ENCODE peak calls at places on chromosomes 3 and 15, in seven cellular contexts. Z is heart left ventricle; N is Peyer's patch; X is GM20000; J is AG09319; C is left lung; Q is CD8-positive, alpha-beta T cell. O is an unnamed sample.

GRCh38 chr3:64179860-64180259 is 45.4 kb downstream of the PRICKLE2 start:
- DNase-seq in N (no peak), C (no peak), Q (no peak), Z (no peak), J (no peak), X (no peak), O (no peak)

GRCh38 chr3:119145500-119146167 is at the start of gene TEX55:
- DNase-seq in X (peak; percentile 50), N (no peak), Q (no peak), C (no peak), Z (no peak), J (peak; percentile 11), O (no peak)

GRCh38 chr15:25186906-25187645 is 232.3 kb downstream of the SNRPN start:
- DNase-seq in C (no peak), Q (no peak), X (no peak), N (no peak), J (no peak), Z (peak; percentile 47), O (peak; percentile 27)

GRCh38 chr15:34650177-34650576 is 66.7 kb upstream of the GOLGA8B start:
- DNase-seq in N (no peak), J (no peak), Z (no peak), C (no peak), X (no peak), Q (no peak), O (no peak)

GRCh38 chr3:112973325-112974177 is 1.4 kb downstream of the CD200R1 start:
- DNase-seq in C (no peak), J (no peak), Z (no peak), Q (no peak), N (no peak), X (peak; percentile 48), O (no peak)

GRCh38 chr3:182710557-182711157 is 82.6 kb upstream of the ATP11B start:
- DNase-seq in J (no peak), C (no peak), Z (no peak), Q (no peak), N (no peak), X (peak; percentile 48), O (no peak)

GRCh38 chr15:88344786-88345185 is 88.2 kb upstream of the NTRK3 start:
- DNase-seq in C (no peak), X (no peak), Z (no peak), N (no peak), Q (no peak), J (no peak), O (no peak)

GRCh38 chr3:101842245-101842934 is 6.9 kb upstream of the NFKBIZ start:
- DNase-seq in J (no peak), Z (no peak), Q (no peak), C (no peak), N (no peak), X (no peak), O (no peak)

GRCh38 chr15:98801234-98801561 is 152.9 kb downstream of the IGF1R start:
- DNase-seq in N (no peak), Q (no peak), J (no peak), C (no peak), X (no peak), Z (no peak), O (no peak)

GRCh38 chr3:127207727-127208482 is 15.0 kb downstream of the PRR23E start:
- DNase-seq in N (no peak), C (no peak), X (no peak), Z (peak; percentile 47), Q (no peak), J (no peak), O (no peak)

GRCh38 chr3:44554626-44555592 is at the start of gene ZKSCAN7:
- DNase-seq in C (peak; percentile 54), J (no peak), X (peak; percentile 89), N (peak; percentile 61), Q (peak; percentile 48), Z (peak; percentile 83), O (peak; percentile 75)

GRCh38 chr15:95267476-95267875 is 1036.1 kb downstream of the MCTP2 start:
- DNase-seq in N (no peak), Q (no peak), X (no peak), C (no peak), Z (no peak), J (no peak), O (no peak)

GRCh38 chr3:156358232-156358631 is 196.7 kb downstream of the SSR3 start:
- DNase-seq in N (no peak), Q (no peak), X (no peak), Z (no peak), J (no peak), C (no peak), O (no peak)

GRCh38 chr15:85100186-85100937 is 118.7 kb downstream of the PDE8A start:
- DNase-seq in Q (peak; percentile 6), X (no peak), C (peak; percentile 86), Z (no peak), N (no peak), J (no peak), O (peak; percentile 91)

GRCh38 chr15:90230071-90230494 is 3.7 kb downstream of the CIB1 start:
- DNase-seq in X (no peak), N (peak; percentile 85), J (no peak), Z (no peak), Q (no peak), C (no peak), O (no peak)

GRCh38 chr15:61151791-61152190 is 77.3 kb downstream of the RORA start:
- DNase-seq in C (no peak), Q (no peak), J (no peak), X (no peak), N (no peak), Z (no peak), O (no peak)

GRCh38 chr15:45224596-45225217 is 27.3 kb upstream of the SLC28A2 start:
- DNase-seq in Z (no peak), Q (no peak), C (no peak), J (no peak), X (no peak), N (peak; percentile 66), O (no peak)

GRCh38 chr15:45221053-45221599 is 30.9 kb upstream of the SLC28A2 start:
- DNase-seq in N (no peak), Q (no peak), X (no peak), C (no peak), J (no peak), Z (no peak), O (no peak)

GRCh38 chr15:45225506-45226273 is 26.3 kb upstream of the SLC28A2 start:
- DNase-seq in J (no peak), C (no peak), X (no peak), Z (no peak), N (no peak), Q (no peak), O (no peak)

DNA sequence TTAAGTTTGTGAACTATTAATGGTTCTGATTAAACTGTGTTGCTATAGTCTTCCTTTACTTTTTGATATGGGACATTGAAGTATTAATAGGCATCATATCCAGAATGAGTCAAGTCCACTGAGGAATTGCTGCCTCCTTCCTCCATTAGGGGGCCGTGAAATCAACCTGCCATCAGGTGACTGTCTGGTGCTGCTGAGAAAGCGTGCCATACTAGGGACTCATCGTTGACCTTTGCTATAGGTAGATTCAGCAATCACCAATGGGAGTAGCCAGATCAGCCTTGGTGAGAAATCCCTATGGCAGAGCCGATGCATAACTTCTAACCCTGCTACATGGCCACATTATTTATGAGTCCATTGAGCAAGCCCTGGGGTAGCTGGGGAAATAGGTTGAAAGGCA is 30.1 kb upstream of the SLC28A2 start:
- DNase-seq in Q (no peak), Z (no peak), J (no peak), N (peak; percentile 51), X (no peak), C (no peak), O (no peak)
- TF ChIP-seq CTCF in Q (no peak), Z (no peak), J (no peak), N (no peak), X (no peak), C (no peak), O (no peak)

GRCh38 chr3:138854940-138855339 is 20.2 kb upstream of the PIK3CB start:
- DNase-seq in J (no peak), C (no peak), N (no peak), Q (no peak), X (no peak), Z (no peak), O (no peak)

GRCh38 chr3:138850151-138850550 is 15.4 kb upstream of the PIK3CB start:
- DNase-seq in J (no peak), Z (no peak), C (no peak), N (no peak), X (no peak), Q (no peak), O (no peak)

GRCh38 chr3:138849541-138849940 is 14.8 kb upstream of the PIK3CB start:
- DNase-seq in N (no peak), X (no peak), Q (no peak), J (no peak), C (no peak), Z (no peak), O (no peak)

GRCh38 chr3:138856799-138857198 is 22.1 kb upstream of the PIK3CB start:
- DNase-seq in C (no peak), N (no peak), Z (no peak), Q (no peak), X (no peak), J (no peak), O (no peak)

DNA sequence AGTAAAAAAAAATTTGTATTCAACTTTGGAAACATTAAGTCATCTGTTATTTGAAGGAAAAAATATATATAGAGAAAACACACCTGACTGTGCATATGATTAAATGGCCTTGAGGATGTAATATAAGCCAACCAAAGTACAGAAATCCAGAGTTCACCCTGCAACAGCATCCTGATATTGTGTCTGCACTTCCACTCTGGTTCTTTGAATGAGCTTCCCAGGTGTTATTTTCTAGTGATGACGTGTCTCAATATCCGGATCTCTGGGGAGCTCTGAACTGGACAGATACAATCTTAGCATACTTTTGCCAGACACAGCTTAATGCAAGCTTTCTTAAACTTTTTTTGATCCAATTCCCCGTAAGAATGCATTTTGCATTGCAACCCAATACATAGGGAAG is 19.5 kb upstream of the PIK3CB start:
- DNase-seq in Q (no peak), X (no peak), C (no peak), N (no peak), Z (no peak), J (no peak), O (no peak)
- TF ChIP-seq CTCF in Q (no peak), X (no peak), C (no peak), N (no peak), Z (no peak), J (no peak), O (no peak)

GRCh38 chr3:141845407-141846049 is 30.9 kb upstream of the ATP1B3 start:
- DNase-seq in Z (no peak), J (no peak), N (peak; percentile 49), X (no peak), Q (peak; percentile 12), C (no peak), O (no peak)
- TF ChIP-seq CTCF in Z (no peak), J (no peak), N (no peak), X (no peak), Q (no peak), C (no peak), O (no peak)

GRCh38 chr3:32945136-32945535 is 6.3 kb upstream of the CCR4 start:
- DNase-seq in N (no peak), Z (no peak), X (no peak), C (no peak), J (no peak), Q (no peak), O (no peak)

GRCh38 chr3:32946973-32947372 is 4.5 kb upstream of the CCR4 start:
- DNase-seq in Z (no peak), X (no peak), Q (no peak), C (no peak), N (no peak), J (no peak), O (no peak)

GRCh38 chr3:32950516-32950915 is 928 bp upstream of the CCR4 start:
- DNase-seq in Q (no peak), C (no peak), Z (no peak), X (no peak), J (no peak), N (no peak), O (no peak)

GRCh38 chr3:32948625-32949445 is 2.6 kb upstream of the CCR4 start:
- DNase-seq in J (no peak), X (no peak), Q (no peak), Z (no peak), C (no peak), N (no peak), O (no peak)

GRCh38 chr3:32947466-32948238 is 3.8 kb upstream of the CCR4 start:
- DNase-seq in C (peak; percentile 84), X (peak; percentile 67), J (peak; percentile 20), N (peak; percentile 79), Q (peak; percentile 83), Z (peak; percentile 88), O (peak; percentile 88)
- TF ChIP-seq CTCF in C (peak; percentile 58), X (peak; percentile 54), J (peak; percentile 74), N (peak; percentile 29), Q (peak; percentile 78), Z (peak; percentile 73), O (peak; percentile 81)